ENCODE peak calls at places on chromosomes 5 and 9, in five cellular contexts. H, P, I, K and S are unnamed samples. For H3K9me3 and H3K4me1, the result is how much of the 10 kb centered on the place peaks cover.

GRCh38 chr9:112120471-112120925 is 54.6 kb downstream of the SUSD1 start:
- DNase-seq in H (no peak), P (no peak), I (no peak), K (no peak), S (no peak)

GRCh38 chr5:31680528-31680927 is 41.6 kb downstream of the PDZD2 start:
- DNase-seq in H (no peak), P (no peak), I (no peak), K (peak), S (no peak)

GRCh38 chr9:102867488-102867887 is 127.6 kb upstream of the CYLC2 start:
- DNase-seq in H (no peak), P (no peak), I (no peak), K (no peak), S (no peak)

GRCh38 chr9:123763910-123764588 is 165.9 kb downstream of the DENND1A start:
- DNase-seq in H (no peak), P (no peak), I (no peak), K (no peak), S (no peak)

GRCh38 chr5:17365756-17366155 is 132.3 kb upstream of the TAF11L2 start:
- DNase-seq in H (no peak), P (no peak), I (peak), K (no peak), S (no peak)

GRCh38 chr5:90981821-90982220 is 401.3 kb downstream of the ARRDC3 start:
- DNase-seq in H (no peak), P (no peak), I (no peak), K (no peak), S (no peak)

GRCh38 chr9:137707361-137707760 is 88.6 kb downstream of the EHMT1 start:
- DNase-seq in H (no peak), P (no peak), I (no peak), K (no peak), S (no peak)

GRCh38 chr9:128615571-128615970 is 41.1 kb downstream of the DYNC2I2 start:
- DNase-seq in H (no peak), P (no peak), I (no peak), K (no peak), S (no peak)

GRCh38 chr5:139745121-139745799 is 50.3 kb upstream of the PSD2 start:
- DNase-seq in H (peak), P (no peak), I (peak), K (no peak), S (no peak)

GRCh38 chr9:79638806-79639205 is 67.0 kb downstream of the TLE4 start:
- DNase-seq in H (no peak), P (no peak), I (no peak), K (no peak), S (no peak)

GRCh38 chr9:118023649-118024048 is 319.4 kb downstream of the TLR4 start:
- DNase-seq in H (no peak), P (no peak), I (no peak), K (no peak), S (no peak)

GRCh38 chr5:2758632-2759031 is 7.2 kb upstream of the IRX2 start:
- DNase-seq in H (no peak), P (no peak), I (no peak), K (no peak), S (no peak)
- H3K9me3 ChIP-seq in H (under half), P (under half), I (under half), K (under half), S (under half)

DNA sequence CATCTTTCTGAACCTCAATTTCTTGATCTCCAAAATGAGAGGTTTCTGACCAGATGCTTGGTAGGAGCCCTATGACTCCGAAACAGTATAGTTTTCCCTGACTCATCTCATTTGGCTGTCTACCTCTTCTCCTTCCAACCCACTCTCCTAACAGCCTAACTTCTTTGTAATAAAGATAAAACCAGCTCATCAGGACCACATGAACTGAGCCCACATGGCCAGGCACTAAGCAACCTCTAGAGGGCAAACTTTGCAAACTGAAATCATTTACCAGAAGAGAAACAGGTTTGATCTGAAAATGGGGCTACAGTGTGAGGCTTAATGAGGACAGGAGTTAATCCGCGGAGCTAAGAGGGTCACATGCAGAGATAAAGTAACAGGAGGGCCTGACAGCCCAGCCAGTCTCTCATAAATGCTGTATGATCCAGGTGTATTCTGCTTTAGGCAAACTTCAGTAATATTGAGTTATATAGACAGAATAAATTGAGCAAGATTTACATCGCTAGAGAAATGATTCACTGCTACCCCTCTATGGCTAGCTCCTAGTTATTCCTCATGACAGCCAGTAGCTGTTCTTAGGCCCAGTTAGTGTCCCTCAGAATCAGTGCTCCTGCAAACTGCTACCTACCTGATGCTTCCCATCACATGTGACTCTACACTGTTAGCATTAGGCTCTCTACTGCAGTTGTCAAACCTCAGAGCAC is 64.6 kb downstream of the ABCA1 start:
- DNase-seq in H (no peak), P (peak), I (peak), K (peak), S (peak)
- H3K4me1 ChIP-seq in H (under half), P (under half), I (under half), K (under half), S (under half)

DNA sequence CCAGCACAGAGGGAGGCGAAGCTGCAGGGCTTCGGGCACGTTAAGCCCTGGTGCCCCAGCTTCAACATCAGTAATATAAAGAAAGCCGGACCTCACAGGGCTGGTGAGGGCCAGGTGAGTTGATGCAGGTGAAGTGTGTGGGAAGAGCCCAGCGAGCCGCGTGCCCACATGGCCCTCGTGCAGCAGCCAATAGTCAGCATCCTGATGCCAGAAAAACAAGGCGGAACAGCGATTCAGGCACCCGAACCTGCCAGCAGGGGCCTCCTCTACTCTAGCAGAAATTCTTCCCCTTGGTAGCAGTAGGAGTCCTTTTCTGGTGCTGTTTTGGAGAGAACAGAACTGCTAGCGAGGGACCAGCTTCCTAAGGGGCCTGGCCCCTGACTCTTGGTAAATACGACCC is 7.8 kb downstream of the MED10 start:
- DNase-seq in H (no peak), P (no peak), I (no peak), K (peak), S (no peak)
- H3K27ac ChIP-seq in H (no peak), P (no peak), I (no peak), K (no peak), S (no peak)

DNA sequence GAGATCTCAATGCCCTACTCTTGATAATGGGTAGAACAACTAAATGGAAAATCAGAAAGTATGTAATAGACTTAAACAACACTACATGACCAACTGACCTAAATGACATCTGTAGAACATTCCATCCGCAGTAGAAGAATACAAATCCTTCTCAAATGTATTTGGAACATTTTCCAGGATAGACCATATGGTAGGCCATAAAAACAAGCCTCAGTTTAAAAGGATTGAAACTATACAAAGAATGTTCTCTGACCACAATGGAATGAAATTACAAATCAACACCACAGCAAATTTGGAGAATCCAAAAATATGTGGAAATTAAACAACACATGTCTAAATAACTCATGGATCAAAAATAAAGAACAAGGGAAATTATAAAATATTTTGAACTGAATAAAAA is 189.2 kb downstream of the NDUFS4 start:
- DNase-seq in H (no peak), P (no peak), I (no peak), K (no peak), S (no peak)
- H3K9me3 ChIP-seq in H (under half), P (under half), I (under half), K (under half), S (under half)

GRCh38 chr9:126614088-126614454 is 343 bp downstream of the LMX1B start:
- DNase-seq in H (no peak), P (no peak), I (no peak), K (no peak), S (no peak)
- H3K4me1 ChIP-seq in H (under half), P (under half), I (under half), K (under half), S (under half)

GRCh38 chr5:172853355-172853975 is 19.4 kb downstream of the ERGIC1 start:
- DNase-seq in H (no peak), P (no peak), I (no peak), K (no peak), S (no peak)

GRCh38 chr5:172855597-172856292 is 21.7 kb downstream of the ERGIC1 start:
- DNase-seq in H (no peak), P (no peak), I (no peak), K (peak), S (no peak)

GRCh38 chr5:172852490-172853354 is 18.7 kb downstream of the ERGIC1 start:
- DNase-seq in H (no peak), P (no peak), I (no peak), K (no peak), S (no peak)

GRCh38 chr5:172854958-172855357 is 20.9 kb downstream of the ERGIC1 start:
- DNase-seq in H (no peak), P (no peak), I (no peak), K (no peak), S (no peak)

GRCh38 chr5:172854451-172854871 is 20.4 kb downstream of the ERGIC1 start:
- DNase-seq in H (no peak), P (no peak), I (no peak), K (peak), S (no peak)
- H3K27ac ChIP-seq in H (no peak), P (no peak), I (peak), K (peak), S (no peak)

GRCh38 chr5:26231316-26231715 is 807.1 kb downstream of the CDH9 start:
- DNase-seq in H (no peak), P (no peak), I (no peak), K (no peak), S (no peak)
- H3K9me3 ChIP-seq in H (under half), P (under half), I (under half), K (under half), S (under half)

GRCh38 chr9:133711428-133712220 is 26.5 kb downstream of the SARDH start:
- DNase-seq in H (no peak), P (no peak), I (no peak), K (no peak), S (no peak)
- H3K4me1 ChIP-seq in H (under half), P (half or more), I (under half), K (under half), S (under half)

DNA sequence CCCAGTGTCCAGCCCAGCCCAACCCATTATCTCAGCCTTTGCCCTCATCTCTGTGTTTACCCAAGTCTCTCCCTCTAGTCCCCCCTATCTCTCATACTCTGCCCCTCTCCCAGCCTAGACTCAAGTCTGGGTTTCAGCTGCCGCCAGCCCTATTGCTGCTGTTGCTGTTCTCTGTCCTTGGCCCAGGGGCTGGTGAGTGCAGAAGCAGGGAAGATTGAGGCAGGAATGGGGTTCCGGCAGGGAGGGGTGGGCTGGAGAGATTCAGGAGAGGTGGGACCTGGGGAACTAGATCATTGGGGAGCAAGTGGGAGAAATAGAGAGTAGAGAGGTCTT is 702 bp downstream of the TMEM8B start:
- DNase-seq in H (no peak), P (no peak), I (no peak), K (no peak), S (no peak)
- H3K27ac ChIP-seq in H (peak), P (no peak), I (peak), K (peak), S (peak)

GRCh38 chr5:63916786-63917185 is 45.5 kb downstream of the HTR1A start:
- DNase-seq in H (no peak), P (no peak), I (no peak), K (no peak), S (no peak)

GRCh38 chr5:63923914-63924313 is 38.3 kb downstream of the HTR1A start:
- DNase-seq in H (peak), P (no peak), I (no peak), K (peak), S (no peak)

GRCh38 chr5:63919763-63920478 is 42.3 kb downstream of the HTR1A start:
- DNase-seq in H (no peak), P (no peak), I (no peak), K (no peak), S (no peak)
- H3K9me3 ChIP-seq in H (under half), P (under half), I (under half), K (under half), S (under half)